ENCODE peak calls at places on chromosomes 1 and 21, in ten cellular contexts. R, D, N, M, Q, I, B, Y, K and O are unnamed samples.

GRCh38 chr1:2194319-2194897 is at the start of gene FAAP20:
- DNase-seq in M (peak; percentile 54), B (peak; percentile 57), K (peak; percentile 77), I (peak; percentile 76), Q (peak; percentile 15), R (no peak), N (no peak), Y (peak; percentile 46), D (no peak), O (peak; percentile 97)

GRCh38 chr1:46822248-46822826 is 23.5 kb downstream of the CYP4B1 start:
- DNase-seq in M (no peak), I (no peak), Y (no peak), N (peak; percentile 76), D (no peak), K (no peak), R (no peak), B (no peak), Q (no peak), O (no peak)

GRCh38 chr21:17640821-17641220 is 28.1 kb upstream of the BTG3 start:
- DNase-seq in K (no peak), D (no peak), Q (no peak), B (no peak), I (no peak), R (no peak), M (no peak), Y (no peak), N (no peak), O (no peak)

GRCh38 chr1:1989759-1990158 is 13.8 kb downstream of the CFAP74 start:
- DNase-seq in N (no peak), B (no peak), I (no peak), Y (no peak), R (no peak), D (no peak), M (peak; percentile 11), K (no peak), Q (no peak), O (no peak)

GRCh38 chr21:17925000-17925610 is 105.9 kb upstream of the C21orf91 start:
- DNase-seq in R (peak; percentile 51), Y (peak; percentile 47), D (peak; percentile 66), Q (peak; percentile 78), I (no peak), B (peak; percentile 25), N (peak; percentile 74), K (peak; percentile 42), M (peak; percentile 54), O (peak; percentile 74)

GRCh38 chr1:145827966-145828365 is 4.0 kb downstream of the POLR3C start:
- DNase-seq in N (no peak), I (no peak), M (peak; percentile 28), Q (no peak), Y (no peak), B (no peak), D (no peak), K (no peak), R (no peak), O (no peak)

GRCh38 chr1:167937709-167938010 is 788 bp upstream of the MPC2 start:
- DNase-seq in M (no peak), I (no peak), R (no peak), K (no peak), Q (no peak), Y (no peak), N (no peak), D (no peak), B (no peak), O (no peak)

GRCh38 chr21:16241500-16241963 is 511.8 kb downstream of the USP25 start:
- DNase-seq in K (no peak), N (peak; percentile 71), Y (no peak), B (no peak), Q (no peak), M (no peak), I (no peak), R (no peak), D (no peak), O (peak; percentile 5)

GRCh38 chr1:224669400-224669799 is 53.3 kb downstream of the CNIH3 start:
- DNase-seq in M (no peak), B (no peak), Q (no peak), I (no peak), D (no peak), Y (no peak), K (no peak), R (no peak), N (no peak), O (no peak)

GRCh38 chr1:94765958-94766357 is 54.2 kb upstream of the SLC44A3 start:
- DNase-seq in D (no peak), B (no peak), M (peak; percentile 25), K (no peak), Q (no peak), R (no peak), I (no peak), N (no peak), Y (no peak), O (no peak)

GRCh38 chr1:92599184-92599583 is 112.5 kb upstream of the GFI1 start:
- DNase-seq in D (no peak), Y (no peak), Q (peak; percentile 32), K (no peak), I (no peak), N (no peak), B (no peak), R (no peak), M (peak; percentile 51), O (no peak)

GRCh38 chr1:97603776-97604175 is 317.1 kb downstream of the DPYD start:
- DNase-seq in R (no peak), Y (no peak), M (peak; percentile 67), Q (no peak), N (no peak), I (no peak), D (no peak), K (no peak), B (no peak), O (no peak)

GRCh38 chr1:7379445-7379971 is 391.6 kb upstream of the VAMP3 start:
- DNase-seq in Y (peak; percentile 62), R (no peak), Q (peak; percentile 84), K (no peak), D (no peak), B (no peak), N (peak; percentile 43), I (no peak), M (peak; percentile 83), O (peak; percentile 73)

GRCh38 chr1:51990478-51990965 is at the start of gene RAB3B:
- DNase-seq in Y (peak; percentile 62), I (peak; percentile 42), N (peak; percentile 94), Q (peak; percentile 53), D (no peak), K (peak; percentile 81), R (peak; percentile 58), M (peak; percentile 64), B (peak; percentile 72), O (peak; percentile 98)

GRCh38 chr1:38992450-38993111 is 1.5 kb downstream of the AKIRIN1 start:
- DNase-seq in K (no peak), D (no peak), N (no peak), B (no peak), I (no peak), R (no peak), Y (no peak), Q (no peak), M (no peak), O (no peak)

GRCh38 chr21:41886331-41886730 is 7.2 kb upstream of the PRDM15 start:
- DNase-seq in K (no peak), B (no peak), I (no peak), N (no peak), R (no peak), D (no peak), M (no peak), Q (no peak), Y (no peak), O (no peak)

GRCh38 chr1:149995927-149996326 is 14.6 kb downstream of the OTUD7B start:
- DNase-seq in I (no peak), B (no peak), R (no peak), M (peak; percentile 71), Q (peak; percentile 99), Y (peak; percentile 25), D (no peak), K (no peak), N (peak; percentile 40), O (no peak)

GRCh38 chr1:226082959-226083302 is 20.4 kb downstream of the H3-3A start:
- DNase-seq in N (no peak), I (peak; percentile 69), Y (peak; percentile 36), R (peak; percentile 50), B (peak; percentile 47), K (peak; percentile 60), Q (no peak), D (peak; percentile 59), M (no peak), O (no peak)

GRCh38 chr1:43606624-43607023 is 43.3 kb upstream of the KDM4A start:
- DNase-seq in D (no peak), M (no peak), Y (no peak), Q (no peak), B (no peak), R (no peak), N (no peak), I (no peak), K (no peak), O (no peak)
- H3K36me3 ChIP-seq in D (peaks cover 3% of the 10 kb centered on the region), M (peaks cover 73% of the 10 kb centered on the region), Y (peaks cover 54% of the 10 kb centered on the region), Q (peaks cover 62% of the 10 kb centered on the region), B (peaks cover 68% of the 10 kb centered on the region), R (peaks cover 36% of the 10 kb centered on the region), N (peaks cover 99% of the 10 kb centered on the region), I (no peaks in the 10 kb centered on the region), K (peaks cover 41% of the 10 kb centered on the region), O (peaks cover 58% of the 10 kb centered on the region)

GRCh38 chr1:68958957-68959356 is 462.1 kb upstream of the DEPDC1 start:
- DNase-seq in Y (no peak), M (no peak), K (no peak), I (no peak), B (no peak), N (no peak), D (no peak), Q (no peak), R (no peak), O (no peak)
- H3K4me3 ChIP-seq in Y (no peak overlapping the region), M (no peak overlapping the region), K (no peak overlapping the region), I (no peak overlapping the region), B (no peak overlapping the region), N (no peak overlapping the region), D (no peak overlapping the region), Q (no peak overlapping the region), R (no peak overlapping the region), O (no peak overlapping the region)

DNA sequence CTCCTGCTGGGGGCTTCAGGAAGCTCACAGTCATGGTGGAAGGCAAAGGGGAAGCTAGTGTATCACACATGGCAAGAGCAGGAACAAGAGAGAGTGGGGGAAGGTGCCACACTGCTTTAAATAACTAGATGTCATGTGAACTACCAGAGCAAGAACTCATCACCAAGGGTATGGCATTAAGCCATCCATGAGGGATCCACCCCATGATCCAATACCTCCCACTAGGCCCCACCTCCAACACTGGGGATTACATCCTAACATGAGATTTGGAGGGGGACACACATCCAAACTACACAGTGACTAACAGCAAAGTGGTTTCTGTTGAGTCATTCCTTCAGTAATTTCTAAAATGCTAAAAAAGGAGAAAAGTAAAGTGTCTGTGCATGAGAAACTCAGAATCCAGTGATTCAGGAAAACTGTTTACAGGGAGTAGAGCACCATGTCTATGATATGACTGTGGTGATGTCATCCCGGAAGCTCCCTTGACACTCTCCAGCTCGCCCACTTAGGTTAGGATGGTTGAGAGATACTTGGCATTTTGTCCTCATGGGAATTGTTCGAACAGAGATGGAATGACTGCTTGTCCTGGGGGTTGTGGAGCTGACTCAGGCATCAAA is 50.3 kb downstream of the CHD1L start:
- DNase-seq in D (no peak), R (no peak), K (no peak), Y (peak; percentile 96), Q (peak; percentile 77), I (no peak), B (no peak), M (peak; percentile 99), N (no peak), O (no peak)
- H3K36me3 ChIP-seq in D (no peaks in the 10 kb centered on the region), R (peaks cover 33% of the 10 kb centered on the region), K (peaks cover 43% of the 10 kb centered on the region), Y (peaks cover 46% of the 10 kb centered on the region), Q (no peaks in the 10 kb centered on the region), I (peaks cover 11% of the 10 kb centered on the region), B (peaks cover 29% of the 10 kb centered on the region), M (peaks cover 27% of the 10 kb centered on the region), N (peaks cover 98% of the 10 kb centered on the region), O (peaks cover 17% of the 10 kb centered on the region)

GRCh38 chr1:59290173-59290954 is 6.5 kb upstream of the FGGY start:
- DNase-seq in I (peak; percentile 15), Y (peak; percentile 35), R (peak; percentile 51), M (peak; percentile 52), D (no peak), B (peak; percentile 39), N (peak; percentile 65), K (peak; percentile 52), Q (peak; percentile 83), O (peak; percentile 66)
- H3K4me3 ChIP-seq in I (no peak overlapping the region), Y (no peak overlapping the region), R (no peak overlapping the region), M (no peak overlapping the region), D (no peak overlapping the region), B (no peak overlapping the region), N (no peak overlapping the region), K (no peak overlapping the region), Q (no peak overlapping the region), O (no peak overlapping the region)